ENCODE peak calls at places on chromosome 1, in nine cellular contexts. One of them, this sample, is unnamed. For H3K4me1, the result is how much of the 10 kb centered on the place peaks cover.

GRCh38 chr1:11051781-11052510 is 4.9 kb upstream of the MASP2 start:
- DNase-seq in OCI-LY7: peak
- DNase-seq in thyroid gland: no peak
- DNase-seq in body of pancreas: no peak
- DNase-seq in colonic mucosa: no peak
- DNase-seq in neural progenitor cell: no peak
- DNase-seq in K562: peak
- DNase-seq in CD4-positive, alpha-beta memory T cell: no peak
- DNase-seq in thoracic aorta: no peak
- DNase-seq in this sample: no peak

GRCh38 chr1:211133393-211133840 is 531 bp downstream of the KCNH1 start:
- DNase-seq in OCI-LY7: no peak
- DNase-seq in thyroid gland: peak
- DNase-seq in body of pancreas: peak
- DNase-seq in colonic mucosa: no peak
- DNase-seq in neural progenitor cell: peak
- DNase-seq in K562: no peak
- DNase-seq in CD4-positive, alpha-beta memory T cell: no peak
- DNase-seq in thoracic aorta: no peak
- DNase-seq in this sample: no peak

GRCh38 chr1:47837866-47838561 is 159.2 kb downstream of the TRABD2B start:
- DNase-seq in OCI-LY7: no peak
- DNase-seq in thyroid gland: no peak
- DNase-seq in body of pancreas: peak
- DNase-seq in colonic mucosa: peak
- DNase-seq in neural progenitor cell: no peak
- DNase-seq in K562: no peak
- DNase-seq in CD4-positive, alpha-beta memory T cell: no peak
- DNase-seq in thoracic aorta: no peak
- DNase-seq in this sample: no peak

GRCh38 chr1:65497276-65497830 is 76.9 kb downstream of the LEPR start:
- DNase-seq in OCI-LY7: no peak
- DNase-seq in thyroid gland: no peak
- DNase-seq in body of pancreas: no peak
- DNase-seq in colonic mucosa: no peak
- DNase-seq in neural progenitor cell: no peak
- DNase-seq in K562: no peak
- DNase-seq in CD4-positive, alpha-beta memory T cell: no peak
- DNase-seq in thoracic aorta: no peak
- DNase-seq in this sample: no peak

GRCh38 chr1:197521118-197521739 is 253.2 kb downstream of the CRB1 start:
- DNase-seq in OCI-LY7: peak
- DNase-seq in thyroid gland: no peak
- DNase-seq in body of pancreas: no peak
- DNase-seq in colonic mucosa: peak
- DNase-seq in neural progenitor cell: peak
- DNase-seq in K562: peak
- DNase-seq in CD4-positive, alpha-beta memory T cell: no peak
- DNase-seq in thoracic aorta: no peak
- DNase-seq in this sample: no peak

GRCh38 chr1:120176092-120176855 is at the start of gene SEC22B:
- DNase-seq in OCI-LY7: peak
- DNase-seq in thyroid gland: peak
- DNase-seq in body of pancreas: peak
- DNase-seq in colonic mucosa: peak
- DNase-seq in neural progenitor cell: peak
- DNase-seq in K562: peak
- DNase-seq in CD4-positive, alpha-beta memory T cell: peak
- DNase-seq in thoracic aorta: peak
- DNase-seq in this sample: peak

GRCh38 chr1:224874775-224875174 is 54.7 kb upstream of the DNAH14 start:
- DNase-seq in OCI-LY7: no peak
- DNase-seq in thyroid gland: peak
- DNase-seq in body of pancreas: no peak
- DNase-seq in colonic mucosa: no peak
- DNase-seq in neural progenitor cell: peak
- DNase-seq in K562: no peak
- DNase-seq in CD4-positive, alpha-beta memory T cell: no peak
- DNase-seq in thoracic aorta: no peak
- DNase-seq in this sample: no peak

GRCh38 chr1:65104854-65105540 is 43.0 kb upstream of the AK4 start:
- DNase-seq in OCI-LY7: no peak
- DNase-seq in thyroid gland: no peak
- DNase-seq in body of pancreas: no peak
- DNase-seq in colonic mucosa: no peak
- DNase-seq in neural progenitor cell: no peak
- DNase-seq in K562: no peak
- DNase-seq in CD4-positive, alpha-beta memory T cell: no peak
- DNase-seq in thoracic aorta: no peak
- DNase-seq in this sample: no peak

GRCh38 chr1:99481391-99481996 is 164.4 kb upstream of the PALMD start:
- DNase-seq in OCI-LY7: peak
- DNase-seq in thyroid gland: peak
- DNase-seq in body of pancreas: peak
- DNase-seq in colonic mucosa: peak
- DNase-seq in neural progenitor cell: peak
- DNase-seq in K562: peak
- DNase-seq in CD4-positive, alpha-beta memory T cell: peak
- DNase-seq in thoracic aorta: no peak
- DNase-seq in this sample: no peak

GRCh38 chr1:112461200-112461871 is 47.4 kb upstream of the WNT2B start:
- DNase-seq in OCI-LY7: no peak
- DNase-seq in thyroid gland: peak
- DNase-seq in body of pancreas: no peak
- DNase-seq in colonic mucosa: peak
- DNase-seq in neural progenitor cell: peak
- DNase-seq in K562: no peak
- DNase-seq in CD4-positive, alpha-beta memory T cell: no peak
- DNase-seq in thoracic aorta: no peak
- DNase-seq in this sample: no peak

GRCh38 chr1:225318706-225319575 is 108.9 kb downstream of the LBR start:
- DNase-seq in OCI-LY7: peak
- DNase-seq in thyroid gland: no peak
- DNase-seq in body of pancreas: peak
- DNase-seq in colonic mucosa: peak
- DNase-seq in neural progenitor cell: peak
- DNase-seq in K562: peak
- DNase-seq in CD4-positive, alpha-beta memory T cell: peak
- DNase-seq in thoracic aorta: no peak
- DNase-seq in this sample: no peak

GRCh38 chr1:202122639-202123335 is at the start of gene GPR37L1:
- DNase-seq in OCI-LY7: no peak
- DNase-seq in thyroid gland: peak
- DNase-seq in body of pancreas: peak
- DNase-seq in colonic mucosa: no peak
- DNase-seq in neural progenitor cell: peak
- DNase-seq in K562: peak
- DNase-seq in CD4-positive, alpha-beta memory T cell: no peak
- DNase-seq in thoracic aorta: no peak
- DNase-seq in this sample: no peak

GRCh38 chr1:3393024-3393986 is 61.2 kb upstream of the ARHGEF16 start:
- DNase-seq in OCI-LY7: no peak
- DNase-seq in thyroid gland: peak
- DNase-seq in body of pancreas: no peak
- DNase-seq in colonic mucosa: peak
- DNase-seq in neural progenitor cell: peak
- DNase-seq in K562: no peak
- DNase-seq in CD4-positive, alpha-beta memory T cell: no peak
- DNase-seq in thoracic aorta: no peak
- DNase-seq in this sample: no peak

GRCh38 chr1:173423326-173423725 is 53.8 kb upstream of the PRDX6 start:
- DNase-seq in OCI-LY7: no peak
- DNase-seq in thyroid gland: no peak
- DNase-seq in body of pancreas: no peak
- DNase-seq in colonic mucosa: no peak
- DNase-seq in neural progenitor cell: no peak
- DNase-seq in K562: no peak
- DNase-seq in CD4-positive, alpha-beta memory T cell: no peak
- DNase-seq in thoracic aorta: no peak
- DNase-seq in this sample: no peak

GRCh38 chr1:104780470-104781078 is 1030.9 kb downstream of the AMY1C start:
- DNase-seq in OCI-LY7: peak
- DNase-seq in thyroid gland: no peak
- DNase-seq in body of pancreas: no peak
- DNase-seq in colonic mucosa: no peak
- DNase-seq in neural progenitor cell: peak
- DNase-seq in K562: peak
- DNase-seq in CD4-positive, alpha-beta memory T cell: no peak
- DNase-seq in thoracic aorta: no peak
- DNase-seq in this sample: no peak

GRCh38 chr1:38105267-38105666 is 58.7 kb upstream of the POU3F1 start:
- DNase-seq in OCI-LY7: no peak
- DNase-seq in thyroid gland: no peak
- DNase-seq in body of pancreas: no peak
- DNase-seq in colonic mucosa: no peak
- DNase-seq in neural progenitor cell: no peak
- DNase-seq in K562: no peak
- DNase-seq in CD4-positive, alpha-beta memory T cell: no peak
- DNase-seq in thoracic aorta: no peak
- DNase-seq in this sample: no peak

GRCh38 chr1:203300441-203301330 is 4.6 kb upstream of the BTG2 start:
- DNase-seq in OCI-LY7: no peak
- DNase-seq in thyroid gland: no peak
- DNase-seq in body of pancreas: no peak
- DNase-seq in colonic mucosa: no peak
- DNase-seq in neural progenitor cell: no peak
- DNase-seq in K562: peak
- DNase-seq in CD4-positive, alpha-beta memory T cell: no peak
- DNase-seq in thoracic aorta: no peak
- DNase-seq in this sample: no peak

GRCh38 chr1:206695751-206696150 is 11.0 kb downstream of the MAPKAPK2 start:
- DNase-seq in OCI-LY7: no peak
- DNase-seq in thyroid gland: no peak
- DNase-seq in body of pancreas: no peak
- DNase-seq in colonic mucosa: no peak
- DNase-seq in neural progenitor cell: no peak
- DNase-seq in K562: no peak
- DNase-seq in CD4-positive, alpha-beta memory T cell: no peak
- DNase-seq in thoracic aorta: no peak
- DNase-seq in this sample: no peak
- H3K4me1 ChIP-seq in OCI-LY7: under half
- H3K4me1 ChIP-seq in thyroid gland: under half
- H3K4me1 ChIP-seq in body of pancreas: half or more
- H3K4me1 ChIP-seq in colonic mucosa: under half
- H3K4me1 ChIP-seq in neural progenitor cell: under half
- H3K4me1 ChIP-seq in K562: under half
- H3K4me1 ChIP-seq in CD4-positive, alpha-beta memory T cell: half or more
- H3K4me1 ChIP-seq in thoracic aorta: under half
- H3K4me1 ChIP-seq in this sample: under half

GRCh38 chr1:161114556-161114955 is 3.3 kb downstream of the PFDN2 start:
- DNase-seq in OCI-LY7: no peak
- DNase-seq in thyroid gland: no peak
- DNase-seq in body of pancreas: no peak
- DNase-seq in colonic mucosa: no peak
- DNase-seq in neural progenitor cell: no peak
- DNase-seq in K562: no peak
- DNase-seq in CD4-positive, alpha-beta memory T cell: no peak
- DNase-seq in thoracic aorta: no peak
- DNase-seq in this sample: no peak
- H3K4me3 ChIP-seq in OCI-LY7: no peak
- H3K4me3 ChIP-seq in thyroid gland: no peak
- H3K4me3 ChIP-seq in body of pancreas: no peak
- H3K4me3 ChIP-seq in colonic mucosa: no peak
- H3K4me3 ChIP-seq in neural progenitor cell: no peak
- H3K4me3 ChIP-seq in K562: no peak
- H3K4me3 ChIP-seq in CD4-positive, alpha-beta memory T cell: no peak
- H3K4me3 ChIP-seq in thoracic aorta: no peak
- H3K4me3 ChIP-seq in this sample: no peak

DNA sequence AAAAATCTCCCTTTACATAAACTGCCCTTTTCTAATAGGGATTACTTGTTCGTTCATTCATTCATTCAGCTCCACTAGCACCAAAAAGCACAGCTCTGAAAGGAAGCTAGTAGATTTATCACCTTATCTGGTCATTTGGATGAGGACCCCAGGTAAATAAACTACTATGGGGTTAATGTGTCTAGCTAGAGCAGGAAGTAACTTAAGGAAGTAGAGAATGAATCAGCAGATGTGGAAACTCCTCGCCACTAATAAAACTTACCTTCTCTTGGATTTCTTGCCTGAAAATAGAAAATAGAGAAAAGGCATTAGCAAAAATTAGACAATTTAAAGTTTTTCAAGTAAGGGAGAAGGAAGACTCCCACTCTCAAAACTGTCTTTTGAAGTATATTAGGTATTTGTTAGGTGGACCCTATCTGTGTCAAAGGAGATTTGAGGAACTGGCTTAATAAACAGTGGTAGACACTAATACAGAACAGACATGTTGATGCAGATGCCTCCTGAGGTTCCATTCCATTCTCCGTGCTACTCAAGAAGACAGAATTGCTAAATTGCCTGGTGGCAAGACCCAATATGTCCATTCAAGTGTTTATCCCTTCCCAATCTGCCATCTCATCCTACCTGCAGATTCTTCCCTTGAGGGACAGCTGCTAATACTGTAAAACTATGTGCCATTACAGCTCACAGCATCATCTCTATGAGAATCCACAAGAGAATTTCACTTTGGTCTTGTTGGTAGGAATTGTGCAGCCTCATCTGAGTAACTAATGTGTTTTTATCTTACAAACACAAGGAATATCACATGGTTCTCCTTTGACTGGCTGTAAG is 14.9 kb downstream of the SELL start:
- DNase-seq in OCI-LY7: no peak
- DNase-seq in thyroid gland: no peak
- DNase-seq in body of pancreas: no peak
- DNase-seq in colonic mucosa: no peak
- DNase-seq in neural progenitor cell: no peak
- DNase-seq in K562: no peak
- DNase-seq in CD4-positive, alpha-beta memory T cell: no peak
- DNase-seq in thoracic aorta: no peak
- DNase-seq in this sample: no peak
- H3K4me1 ChIP-seq in OCI-LY7: half or more
- H3K4me1 ChIP-seq in thyroid gland: under half
- H3K4me1 ChIP-seq in body of pancreas: under half
- H3K4me1 ChIP-seq in colonic mucosa: under half
- H3K4me1 ChIP-seq in neural progenitor cell: under half
- H3K4me1 ChIP-seq in K562: under half
- H3K4me1 ChIP-seq in CD4-positive, alpha-beta memory T cell: half or more
- H3K4me1 ChIP-seq in thoracic aorta: under half
- H3K4me1 ChIP-seq in this sample: half or more

DNA sequence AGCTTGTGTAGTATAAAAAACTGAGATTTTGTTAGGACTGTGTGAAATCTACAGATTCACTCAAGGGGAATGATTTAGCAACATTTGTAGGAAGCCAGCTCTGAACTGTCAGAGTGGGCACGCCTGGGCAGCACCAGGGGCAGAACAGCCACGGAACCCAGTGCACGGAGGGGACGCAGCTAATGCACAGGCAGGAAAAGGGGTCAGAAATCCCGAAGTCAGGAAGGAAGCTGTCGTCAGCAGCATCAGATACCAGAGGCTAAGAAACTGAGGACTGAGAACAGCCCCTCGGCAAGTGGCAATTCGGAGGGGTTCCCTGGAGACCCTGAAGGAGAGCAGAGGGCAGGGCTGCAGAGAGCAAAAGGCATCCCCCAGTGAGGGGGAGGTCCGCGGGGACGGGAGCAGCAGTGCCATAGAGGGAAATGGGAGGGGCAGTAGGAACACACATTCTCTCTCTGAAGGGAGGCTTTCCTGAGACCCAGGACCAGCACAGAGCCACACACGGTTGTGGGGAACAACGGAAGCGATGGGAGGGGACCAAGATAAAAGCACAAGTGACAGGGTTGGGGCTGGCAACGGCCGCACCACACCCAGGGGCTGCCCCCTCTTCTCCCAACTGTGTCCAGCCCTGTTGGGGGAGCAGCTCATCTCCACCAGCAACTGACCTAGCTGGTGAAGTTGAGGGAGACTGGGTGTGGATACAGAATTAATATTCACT is 12.7 kb downstream of the UBE2J2 start:
- DNase-seq in OCI-LY7: no peak
- DNase-seq in thyroid gland: no peak
- DNase-seq in body of pancreas: no peak
- DNase-seq in colonic mucosa: no peak
- DNase-seq in neural progenitor cell: no peak
- DNase-seq in K562: no peak
- DNase-seq in CD4-positive, alpha-beta memory T cell: peak
- DNase-seq in thoracic aorta: no peak
- DNase-seq in this sample: no peak
- H3K4me3 ChIP-seq in OCI-LY7: no peak
- H3K4me3 ChIP-seq in thyroid gland: no peak
- H3K4me3 ChIP-seq in body of pancreas: no peak
- H3K4me3 ChIP-seq in colonic mucosa: no peak
- H3K4me3 ChIP-seq in neural progenitor cell: no peak
- H3K4me3 ChIP-seq in K562: no peak
- H3K4me3 ChIP-seq in CD4-positive, alpha-beta memory T cell: no peak
- H3K4me3 ChIP-seq in thoracic aorta: no peak
- H3K4me3 ChIP-seq in this sample: no peak